ENCODE peak calls at places on chromosomes 5 and 9, in six cellular contexts. F is choroid plexus epithelial cell, H is HTR-8/SVneo, Z is kidney glomerular epithelial cell, B is AG09319, O is pancreas. P is an unnamed sample.

GRCh38 chr9:82466616-82467251 is 478.2 kb downstream of the SPATA31D1 start:
- DNase-seq in Z (no peak), F (peak; percentile 20), B (no peak), O (no peak), H (no peak), P (no peak)

GRCh38 chr5:126544087-126544740 is 50.8 kb downstream of the ALDH7A1 start:
- DNase-seq in B (no peak), O (no peak), F (peak; percentile 74), Z (peak; percentile 21), H (peak; percentile 50), P (peak; percentile 40)

GRCh38 chr9:4167040-4167671 is 132.7 kb downstream of the GLIS3 start:
- DNase-seq in F (peak; percentile 80), B (peak; percentile 51), H (peak; percentile 69), O (no peak), Z (no peak), P (no peak)

GRCh38 chr9:32811251-32811650 is 27.9 kb downstream of the TMEM215 start:
- DNase-seq in B (no peak), H (no peak), F (no peak), Z (no peak), O (no peak), P (no peak)

GRCh38 chr5:94857119-94857518 is 238.7 kb downstream of the SLF1 start:
- DNase-seq in O (no peak), H (no peak), B (no peak), F (no peak), Z (no peak), P (no peak)

GRCh38 chr5:58378613-58379385 is 81.1 kb downstream of the PLK2 start:
- DNase-seq in B (no peak), O (no peak), H (no peak), F (no peak), Z (no peak), P (no peak)

GRCh38 chr5:158456756-158457155 is 597.8 kb upstream of the CLINT1 start:
- DNase-seq in O (no peak), B (peak; percentile 78), H (peak; percentile 68), F (peak; percentile 93), Z (peak; percentile 89), P (no peak)

GRCh38 chr5:27026059-27026458 is 12.3 kb downstream of the CDH9 start:
- DNase-seq in B (no peak), O (no peak), H (no peak), F (no peak), Z (no peak), P (no peak)

GRCh38 chr9:134268308-134268724 is 57.9 kb upstream of the RXRA start:
- DNase-seq in H (no peak), O (peak; percentile 11), B (no peak), Z (no peak), F (peak; percentile 58), P (peak; percentile 42)

GRCh38 chr9:129338701-129339445 is 160.8 kb upstream of the IER5L start:
- DNase-seq in H (no peak), B (no peak), F (peak; percentile 52), O (no peak), Z (no peak), P (peak; percentile 83)

GRCh38 chr5:9363026-9363793 is 182.7 kb downstream of the SEMA5A start:
- DNase-seq in O (no peak), B (no peak), Z (no peak), F (peak; percentile 48), H (no peak), P (no peak)

GRCh38 chr9:36470891-36471290 is 70.8 kb upstream of the RNF38 start:
- DNase-seq in H (peak; percentile 63), Z (peak; percentile 74), F (peak; percentile 86), B (peak; percentile 39), O (no peak), P (peak; percentile 52)

GRCh38 chr5:109876941-109877669 is 187.4 kb downstream of the MAN2A1 start:
- DNase-seq in Z (no peak), F (peak; percentile 13), O (no peak), B (no peak), H (no peak), P (no peak)

GRCh38 chr9:36976371-36977030 is 57.6 kb downstream of the PAX5 start:
- DNase-seq in F (no peak), Z (no peak), H (peak; percentile 36), O (no peak), B (no peak), P (no peak)

GRCh38 chr9:34510032-34510431 is 12.8 kb downstream of the ENHO start:
- DNase-seq in O (no peak), B (no peak), F (no peak), H (no peak), Z (no peak), P (no peak)

GRCh38 chr5:155953335-155953734 is 373.6 kb upstream of the SGCD start:
- DNase-seq in B (no peak), F (no peak), H (no peak), O (no peak), Z (no peak), P (no peak)

GRCh38 chr5:53035868-53036381 is 46.8 kb downstream of the ITGA2 start:
- DNase-seq in Z (peak; percentile 14), F (peak; percentile 57), B (no peak), O (no peak), H (no peak), P (no peak)

GRCh38 chr9:107635137-107635802 is 145.7 kb upstream of the KLF4 start:
- DNase-seq in B (no peak), Z (peak; percentile 38), O (no peak), F (no peak), H (no peak), P (no peak)

GRCh38 chr5:180137401-180138213 is 66.0 kb upstream of the RNF130 start:
- DNase-seq in F (no peak), B (no peak), Z (no peak), O (no peak), H (no peak), P (peak; percentile 15)